ENCODE peak calls at places on chromosomes 11 and 22, in four cellular contexts. One of them, this sample, is unnamed.

GRCh38 chr11:2471048-2471803 is 26.4 kb downstream of the KCNQ1 start:
- DNase-seq in left lobe of liver: no peak
- DNase-seq in foreskin fibroblast: no peak
- DNase-seq in NCI-H345: no peak
- DNase-seq in this sample: no peak

GRCh38 chr11:3642071-3642951 is 519 bp upstream of the ART5 start:
- DNase-seq in left lobe of liver: peak
- DNase-seq in foreskin fibroblast: peak
- DNase-seq in NCI-H345: peak
- DNase-seq in this sample: peak

GRCh38 chr22:40572976-40573375 is 63.5 kb downstream of the MRTFA start:
- DNase-seq in left lobe of liver: no peak
- DNase-seq in foreskin fibroblast: no peak
- DNase-seq in NCI-H345: no peak
- DNase-seq in this sample: no peak

GRCh38 chr11:117824571-117825537 is at the start of gene FXYD2:
- DNase-seq in left lobe of liver: peak
- DNase-seq in foreskin fibroblast: no peak
- DNase-seq in NCI-H345: peak
- DNase-seq in this sample: no peak

GRCh38 chr11:8262552-8263108 is 1.0 kb downstream of the LMO1 start:
- DNase-seq in left lobe of liver: peak
- DNase-seq in foreskin fibroblast: peak
- DNase-seq in NCI-H345: peak
- DNase-seq in this sample: peak

GRCh38 chr11:117457835-117458234 is 130.2 kb downstream of the CEP164 start:
- DNase-seq in left lobe of liver: no peak
- DNase-seq in foreskin fibroblast: no peak
- DNase-seq in NCI-H345: peak
- DNase-seq in this sample: no peak

GRCh38 chr22:49232319-49233067 is 595.2 kb downstream of the BRD1 start:
- DNase-seq in left lobe of liver: no peak
- DNase-seq in foreskin fibroblast: no peak
- DNase-seq in NCI-H345: no peak
- DNase-seq in this sample: no peak

GRCh38 chr11:112050721-112051120 is 23.1 kb downstream of the PIH1D2 start:
- DNase-seq in left lobe of liver: no peak
- DNase-seq in foreskin fibroblast: no peak
- DNase-seq in NCI-H345: no peak
- DNase-seq in this sample: no peak

GRCh38 chr11:114318361-114318760 is 22.2 kb downstream of the NNMT start:
- DNase-seq in left lobe of liver: no peak
- DNase-seq in foreskin fibroblast: no peak
- DNase-seq in NCI-H345: peak
- DNase-seq in this sample: peak

GRCh38 chr11:86629070-86629706 is 43.2 kb downstream of the ME3 start:
- DNase-seq in left lobe of liver: no peak
- DNase-seq in foreskin fibroblast: no peak
- DNase-seq in NCI-H345: no peak
- DNase-seq in this sample: no peak

GRCh38 chr11:12764187-12764914 is 90.1 kb downstream of the TEAD1 start:
- DNase-seq in left lobe of liver: no peak
- DNase-seq in foreskin fibroblast: no peak
- DNase-seq in NCI-H345: peak
- DNase-seq in this sample: no peak

GRCh38 chr11:123203934-123204333 is 8.9 kb upstream of the CLMP start:
- DNase-seq in left lobe of liver: no peak
- DNase-seq in foreskin fibroblast: no peak
- DNase-seq in NCI-H345: no peak
- DNase-seq in this sample: no peak

GRCh38 chr22:26431151-26431995 is 2.3 kb downstream of the ASPHD2 start:
- DNase-seq in left lobe of liver: no peak
- DNase-seq in foreskin fibroblast: no peak
- DNase-seq in NCI-H345: no peak
- DNase-seq in this sample: no peak

GRCh38 chr11:126362879-126363655 is 7.6 kb downstream of the ST3GAL4 start:
- DNase-seq in left lobe of liver: no peak
- DNase-seq in foreskin fibroblast: no peak
- DNase-seq in NCI-H345: no peak
- DNase-seq in this sample: no peak

GRCh38 chr11:32792948-32793475 is 1.4 kb downstream of the CCDC73 start:
- DNase-seq in left lobe of liver: peak
- DNase-seq in foreskin fibroblast: peak
- DNase-seq in NCI-H345: peak
- DNase-seq in this sample: peak

GRCh38 chr22:41308544-41308947 is 7.2 kb downstream of the ZC3H7B start:
- DNase-seq in left lobe of liver: peak
- DNase-seq in foreskin fibroblast: no peak
- DNase-seq in NCI-H345: no peak
- DNase-seq in this sample: no peak

GRCh38 chr11:2378527-2379210 is 1.6 kb downstream of the CD81 start:
- DNase-seq in left lobe of liver: peak
- DNase-seq in foreskin fibroblast: peak
- DNase-seq in NCI-H345: no peak
- DNase-seq in this sample: no peak

GRCh38 chr11:6297831-6298230 is 22.5 kb downstream of the CAVIN3 start:
- DNase-seq in left lobe of liver: no peak
- DNase-seq in foreskin fibroblast: no peak
- DNase-seq in NCI-H345: no peak
- DNase-seq in this sample: no peak

GRCh38 chr22:20254975-20255946 is 12.9 kb downstream of the RTN4R start:
- DNase-seq in left lobe of liver: no peak
- DNase-seq in foreskin fibroblast: no peak
- DNase-seq in NCI-H345: peak
- DNase-seq in this sample: peak

GRCh38 chr22:38081941-38082828 is 1.8 kb downstream of the SLC16A8 start:
- DNase-seq in left lobe of liver: no peak
- DNase-seq in foreskin fibroblast: no peak
- DNase-seq in NCI-H345: no peak
- DNase-seq in this sample: no peak

GRCh38 chr11:2558861-2559526 is 114.2 kb downstream of the KCNQ1 start:
- DNase-seq in left lobe of liver: no peak
- DNase-seq in foreskin fibroblast: no peak
- DNase-seq in NCI-H345: no peak
- DNase-seq in this sample: no peak

GRCh38 chr22:37777122-37777687 is 30.5 kb upstream of the GCAT start:
- DNase-seq in left lobe of liver: peak
- DNase-seq in foreskin fibroblast: peak
- DNase-seq in NCI-H345: peak
- DNase-seq in this sample: no peak

GRCh38 chr11:70503201-70503877 is 105.0 kb downstream of the CTTN start:
- DNase-seq in left lobe of liver: no peak
- DNase-seq in foreskin fibroblast: no peak
- DNase-seq in NCI-H345: peak
- DNase-seq in this sample: peak